ENCODE peak calls at places on chromosomes 3 and 15, in six cellular contexts. One of them, this sample, is unnamed.

GRCh38 chr3:124620600-124621063 is 109.6 kb upstream of the UMPS start:
- DNase-seq in GM23338: no peak
- DNase-seq in esophagus squamous epithelium: no peak
- DNase-seq in HCT116: no peak
- DNase-seq in left ventricle myocardium inferior: no peak
- DNase-seq in Peyer's patch: peak; percentile 56
- DNase-seq in this sample: no peak

GRCh38 chr15:36389107-36389506 is 190.3 kb upstream of the CDIN1 start:
- DNase-seq in HCT116: no peak
- DNase-seq in Peyer's patch: no peak
- DNase-seq in GM23338: no peak
- DNase-seq in esophagus squamous epithelium: no peak
- DNase-seq in left ventricle myocardium inferior: no peak
- DNase-seq in this sample: no peak

GRCh38 chr3:120497318-120497717 is 46.5 kb upstream of the FSTL1 start:
- DNase-seq in Peyer's patch: no peak
- DNase-seq in left ventricle myocardium inferior: no peak
- DNase-seq in esophagus squamous epithelium: no peak
- DNase-seq in GM23338: no peak
- DNase-seq in HCT116: no peak
- DNase-seq in this sample: peak; percentile 39

GRCh38 chr15:78767331-78767951 is 43.8 kb downstream of the ADAMTS7 start:
- DNase-seq in GM23338: no peak
- DNase-seq in HCT116: no peak
- DNase-seq in Peyer's patch: peak; percentile 41
- DNase-seq in left ventricle myocardium inferior: no peak
- DNase-seq in esophagus squamous epithelium: no peak
- DNase-seq in this sample: no peak

GRCh38 chr3:131036200-131036816 is 9.6 kb downstream of the NEK11 start:
- DNase-seq in GM23338: no peak
- DNase-seq in left ventricle myocardium inferior: no peak
- DNase-seq in Peyer's patch: no peak
- DNase-seq in esophagus squamous epithelium: no peak
- DNase-seq in HCT116: no peak
- DNase-seq in this sample: no peak

GRCh38 chr3:155131104-155131503 is 51.0 kb downstream of the MME start:
- DNase-seq in left ventricle myocardium inferior: no peak
- DNase-seq in HCT116: no peak
- DNase-seq in GM23338: no peak
- DNase-seq in Peyer's patch: no peak
- DNase-seq in esophagus squamous epithelium: no peak
- DNase-seq in this sample: peak; percentile 97

GRCh38 chr3:107999215-107999775 is 91.5 kb downstream of the CD47 start:
- DNase-seq in HCT116: no peak
- DNase-seq in Peyer's patch: no peak
- DNase-seq in left ventricle myocardium inferior: no peak
- DNase-seq in esophagus squamous epithelium: no peak
- DNase-seq in GM23338: peak; percentile 44
- DNase-seq in this sample: no peak

GRCh38 chr15:44529864-44530604 is 6.9 kb upstream of the EIF3J start:
- DNase-seq in HCT116: no peak
- DNase-seq in esophagus squamous epithelium: no peak
- DNase-seq in GM23338: no peak
- DNase-seq in Peyer's patch: no peak
- DNase-seq in left ventricle myocardium inferior: no peak
- DNase-seq in this sample: no peak

GRCh38 chr15:60179786-60180391 is 175.8 kb downstream of the FOXB1 start:
- DNase-seq in left ventricle myocardium inferior: no peak
- DNase-seq in GM23338: peak; percentile 76
- DNase-seq in HCT116: peak; percentile 16
- DNase-seq in Peyer's patch: no peak
- DNase-seq in esophagus squamous epithelium: no peak
- DNase-seq in this sample: no peak

GRCh38 chr3:132029182-132029902 is 5.5 kb downstream of the CPNE4 start:
- DNase-seq in GM23338: peak; percentile 98
- DNase-seq in HCT116: peak; percentile 69
- DNase-seq in left ventricle myocardium inferior: peak; percentile 73
- DNase-seq in esophagus squamous epithelium: no peak
- DNase-seq in Peyer's patch: peak; percentile 80
- DNase-seq in this sample: peak; percentile 46

GRCh38 chr3:20232906-20233305 is 46.9 kb upstream of the SGO1 start:
- DNase-seq in GM23338: no peak
- DNase-seq in HCT116: no peak
- DNase-seq in Peyer's patch: no peak
- DNase-seq in left ventricle myocardium inferior: no peak
- DNase-seq in esophagus squamous epithelium: no peak
- DNase-seq in this sample: no peak
- H3K27ac ChIP-seq in GM23338: no peak overlapping the region
- H3K27ac ChIP-seq in HCT116: no peak overlapping the region
- H3K27ac ChIP-seq in Peyer's patch: no peak overlapping the region
- H3K27ac ChIP-seq in left ventricle myocardium inferior: no peak overlapping the region
- H3K27ac ChIP-seq in esophagus squamous epithelium: no peak overlapping the region
- H3K27ac ChIP-seq in this sample: no peak overlapping the region

DNA sequence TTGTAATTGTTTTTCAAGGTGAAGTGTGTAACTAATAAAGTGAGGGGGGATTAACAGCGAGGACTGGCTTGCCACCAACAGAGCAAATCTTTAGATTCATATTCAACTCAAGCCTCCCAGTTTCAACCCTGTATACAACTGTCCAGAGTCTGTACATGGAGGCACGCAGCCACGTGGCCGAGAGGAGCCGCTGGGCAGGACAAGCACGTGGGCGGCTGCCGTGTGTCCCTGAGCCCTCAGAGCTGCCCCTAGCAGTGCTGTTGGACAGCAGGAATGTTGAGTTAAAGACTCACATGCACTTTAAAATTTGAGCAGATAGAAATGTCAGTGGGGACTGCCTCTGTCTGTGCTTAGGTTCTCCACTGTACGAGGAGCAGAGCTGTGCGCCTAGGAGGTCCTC is 29.4 kb downstream of the ASB7 start:
- DNase-seq in Peyer's patch: no peak
- DNase-seq in GM23338: no peak
- DNase-seq in HCT116: no peak
- DNase-seq in left ventricle myocardium inferior: no peak
- DNase-seq in esophagus squamous epithelium: no peak
- DNase-seq in this sample: no peak
- H3K27ac ChIP-seq in Peyer's patch: no peak overlapping the region
- H3K27ac ChIP-seq in GM23338: no peak overlapping the region
- H3K27ac ChIP-seq in HCT116: no peak overlapping the region
- H3K27ac ChIP-seq in left ventricle myocardium inferior: no peak overlapping the region
- H3K27ac ChIP-seq in esophagus squamous epithelium: no peak overlapping the region
- H3K27ac ChIP-seq in this sample: no peak overlapping the region

GRCh38 chr3:37504583-37505357 is 330.4 kb upstream of the LRRFIP2 start:
- DNase-seq in HCT116: no peak
- DNase-seq in Peyer's patch: no peak
- DNase-seq in GM23338: no peak
- DNase-seq in esophagus squamous epithelium: no peak
- DNase-seq in left ventricle myocardium inferior: no peak
- DNase-seq in this sample: no peak
- H3K27ac ChIP-seq in HCT116: no peak overlapping the region
- H3K27ac ChIP-seq in Peyer's patch: no peak overlapping the region
- H3K27ac ChIP-seq in GM23338: no peak overlapping the region
- H3K27ac ChIP-seq in esophagus squamous epithelium: no peak overlapping the region
- H3K27ac ChIP-seq in left ventricle myocardium inferior: no peak overlapping the region
- H3K27ac ChIP-seq in this sample: no peak overlapping the region

GRCh38 chr3:37144806-37145205 is 29.6 kb downstream of the LRRFIP2 start:
- DNase-seq in Peyer's patch: no peak
- DNase-seq in HCT116: no peak
- DNase-seq in GM23338: no peak
- DNase-seq in left ventricle myocardium inferior: no peak
- DNase-seq in esophagus squamous epithelium: no peak
- DNase-seq in this sample: no peak

GRCh38 chr3:37149246-37149645 is 25.1 kb downstream of the LRRFIP2 start:
- DNase-seq in left ventricle myocardium inferior: no peak
- DNase-seq in GM23338: no peak
- DNase-seq in Peyer's patch: no peak
- DNase-seq in HCT116: no peak
- DNase-seq in esophagus squamous epithelium: no peak
- DNase-seq in this sample: no peak

GRCh38 chr3:37148208-37148607 is 26.2 kb downstream of the LRRFIP2 start:
- DNase-seq in Peyer's patch: no peak
- DNase-seq in HCT116: no peak
- DNase-seq in esophagus squamous epithelium: no peak
- DNase-seq in left ventricle myocardium inferior: no peak
- DNase-seq in GM23338: no peak
- DNase-seq in this sample: no peak

GRCh38 chr3:37145607-37146006 is 28.8 kb downstream of the LRRFIP2 start:
- DNase-seq in GM23338: no peak
- DNase-seq in Peyer's patch: no peak
- DNase-seq in HCT116: no peak
- DNase-seq in esophagus squamous epithelium: no peak
- DNase-seq in left ventricle myocardium inferior: no peak
- DNase-seq in this sample: no peak

GRCh38 chr3:37147676-37148075 is 26.7 kb downstream of the LRRFIP2 start:
- DNase-seq in esophagus squamous epithelium: no peak
- DNase-seq in GM23338: no peak
- DNase-seq in Peyer's patch: no peak
- DNase-seq in HCT116: no peak
- DNase-seq in left ventricle myocardium inferior: no peak
- DNase-seq in this sample: no peak
- H3K27ac ChIP-seq in esophagus squamous epithelium: no peak overlapping the region
- H3K27ac ChIP-seq in GM23338: no peak overlapping the region
- H3K27ac ChIP-seq in Peyer's patch: no peak overlapping the region
- H3K27ac ChIP-seq in HCT116: no peak overlapping the region
- H3K27ac ChIP-seq in left ventricle myocardium inferior: peak overlapping the region; percentile 14
- H3K27ac ChIP-seq in this sample: no peak overlapping the region

DNA sequence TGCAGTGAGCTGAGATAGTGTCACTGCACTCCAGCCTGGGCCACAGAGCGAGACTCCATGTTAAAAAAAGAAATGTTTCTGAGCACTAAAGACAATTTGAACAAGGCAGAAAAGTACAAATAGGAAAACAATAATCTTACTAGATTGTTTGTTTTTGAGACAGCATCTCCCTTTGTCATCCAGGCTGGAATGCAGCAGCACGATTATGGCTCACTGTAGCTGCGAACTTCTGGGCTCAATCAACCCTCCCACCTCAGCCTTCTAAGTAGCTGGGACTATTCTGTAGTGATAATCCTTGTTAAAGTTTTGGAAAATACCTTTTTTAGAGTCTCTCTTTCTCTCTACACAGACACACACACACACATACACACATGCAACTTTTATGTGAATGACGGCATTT is 107.1 kb downstream of the LPP start:
- DNase-seq in HCT116: no peak
- DNase-seq in Peyer's patch: no peak
- DNase-seq in left ventricle myocardium inferior: no peak
- DNase-seq in GM23338: no peak
- DNase-seq in esophagus squamous epithelium: no peak
- DNase-seq in this sample: no peak
- H3K27ac ChIP-seq in HCT116: no peak overlapping the region
- H3K27ac ChIP-seq in Peyer's patch: peak overlapping the region; percentile 80
- H3K27ac ChIP-seq in left ventricle myocardium inferior: peak overlapping the region; percentile 83
- H3K27ac ChIP-seq in GM23338: peak overlapping the region; percentile 39
- H3K27ac ChIP-seq in esophagus squamous epithelium: peak overlapping the region; percentile 35
- H3K27ac ChIP-seq in this sample: no peak overlapping the region

GRCh38 chr15:40334541-40334940 is 6.2 kb downstream of the CCDC9B start:
- DNase-seq in HCT116: no peak
- DNase-seq in esophagus squamous epithelium: no peak
- DNase-seq in GM23338: no peak
- DNase-seq in left ventricle myocardium inferior: no peak
- DNase-seq in Peyer's patch: no peak
- DNase-seq in this sample: no peak
- H3K27ac ChIP-seq in HCT116: no peak overlapping the region
- H3K27ac ChIP-seq in esophagus squamous epithelium: peak overlapping the region; percentile 70
- H3K27ac ChIP-seq in GM23338: no peak overlapping the region
- H3K27ac ChIP-seq in left ventricle myocardium inferior: peak overlapping the region; percentile 99
- H3K27ac ChIP-seq in Peyer's patch: peak overlapping the region; percentile 81
- H3K27ac ChIP-seq in this sample: peak overlapping the region; percentile 52

DNA sequence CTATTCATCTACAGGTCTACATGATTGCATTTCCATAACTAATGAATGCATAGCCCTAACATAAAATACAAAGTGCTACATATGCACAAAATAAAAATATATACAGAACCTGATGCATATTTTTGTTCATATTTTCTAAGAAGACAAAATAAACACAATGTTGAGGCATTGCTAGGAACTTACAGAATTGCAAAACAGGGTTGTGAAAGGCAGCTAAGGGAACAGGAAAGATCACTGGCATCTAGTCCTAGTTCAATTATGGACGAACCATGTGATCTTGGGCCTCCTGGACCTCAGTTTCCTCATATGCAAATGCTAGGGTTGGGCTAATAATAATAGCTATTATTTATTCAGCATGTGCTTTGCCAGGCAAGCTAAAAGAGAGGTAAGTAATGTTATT is 15.5 kb upstream of the NCEH1 start:
- DNase-seq in HCT116: no peak
- DNase-seq in GM23338: no peak
- DNase-seq in left ventricle myocardium inferior: no peak
- DNase-seq in Peyer's patch: no peak
- DNase-seq in esophagus squamous epithelium: no peak
- DNase-seq in this sample: no peak
- H3K27ac ChIP-seq in HCT116: no peak overlapping the region
- H3K27ac ChIP-seq in GM23338: no peak overlapping the region
- H3K27ac ChIP-seq in left ventricle myocardium inferior: no peak overlapping the region
- H3K27ac ChIP-seq in Peyer's patch: no peak overlapping the region
- H3K27ac ChIP-seq in esophagus squamous epithelium: no peak overlapping the region
- H3K27ac ChIP-seq in this sample: no peak overlapping the region

GRCh38 chr3:74531491-74531890 is 83.0 kb downstream of the CNTN3 start:
- DNase-seq in esophagus squamous epithelium: no peak
- DNase-seq in left ventricle myocardium inferior: no peak
- DNase-seq in HCT116: no peak
- DNase-seq in GM23338: no peak
- DNase-seq in Peyer's patch: no peak
- DNase-seq in this sample: peak; percentile 6
- H3K27ac ChIP-seq in esophagus squamous epithelium: no peak overlapping the region
- H3K27ac ChIP-seq in left ventricle myocardium inferior: no peak overlapping the region
- H3K27ac ChIP-seq in HCT116: no peak overlapping the region
- H3K27ac ChIP-seq in GM23338: no peak overlapping the region
- H3K27ac ChIP-seq in Peyer's patch: no peak overlapping the region
- H3K27ac ChIP-seq in this sample: peak overlapping the region; percentile 66